ENCODE peak calls at places on chromosomes 6 and 20, in seven cellular contexts. G, O, B, S, Z, D and L are unnamed samples.

GRCh38 chr6:79158856-79159516 is 75.5 kb downstream of the HMGN3 start:
- DNase-seq in G (no peak), O (peak; percentile 4), B (no peak), S (peak; percentile 3), Z (no peak), D (no peak), L (no peak)

GRCh38 chr6:33689879-33690278 is 21.6 kb downstream of the UQCC2 start:
- DNase-seq in G (no peak), O (peak; percentile 63), B (no peak), S (no peak), Z (peak; percentile 53), D (peak; percentile 76), L (no peak)

GRCh38 chr20:34065260-34065659 is 46.8 kb downstream of the EIF2S2 start:
- DNase-seq in G (no peak), O (peak; percentile 89), B (no peak), S (peak; percentile 73), Z (peak; percentile 81), D (peak; percentile 57), L (peak; percentile 65)

GRCh38 chr20:38192323-38192885 is 27.3 kb upstream of the TGM2 start:
- DNase-seq in G (no peak), O (no peak), B (no peak), S (no peak), Z (no peak), D (peak; percentile 18), L (no peak)

GRCh38 chr20:52593634-52594033 is 378.5 kb upstream of the TSHZ2 start:
- DNase-seq in G (no peak), O (no peak), B (no peak), S (peak; percentile 42), Z (no peak), D (no peak), L (peak; percentile 22)

GRCh38 chr20:5806457-5807263 is 56.5 kb downstream of the SHLD1 start:
- DNase-seq in G (no peak), O (peak; percentile 9), B (no peak), S (no peak), Z (no peak), D (no peak), L (no peak)

GRCh38 chr6:45969026-45969425 is 46.6 kb downstream of the CLIC5 start:
- DNase-seq in G (no peak), O (no peak), B (no peak), S (no peak), Z (no peak), D (no peak), L (no peak)

GRCh38 chr6:136344420-136344819 is 54.8 kb upstream of the BCLAF1 start:
- DNase-seq in G (no peak), O (no peak), B (no peak), S (peak; percentile 74), Z (peak; percentile 32), D (no peak), L (no peak)

GRCh38 chr6:23175391-23175790 is 606.0 kb downstream of the HDGFL1 start:
- DNase-seq in G (no peak), O (no peak), B (no peak), S (peak; percentile 55), Z (no peak), D (no peak), L (no peak)

GRCh38 chr6:21355638-21356037 is 237.9 kb upstream of the SOX4 start:
- DNase-seq in G (no peak), O (no peak), B (no peak), S (no peak), Z (no peak), D (no peak), L (no peak)

GRCh38 chr6:149454405-149454848 is 30.4 kb downstream of the ZC3H12D start:
- DNase-seq in G (no peak), O (peak; percentile 77), B (no peak), S (peak; percentile 77), Z (peak; percentile 96), D (peak; percentile 96), L (peak; percentile 97)

GRCh38 chr20:53154540-53154939 is 182.4 kb downstream of the TSHZ2 start:
- DNase-seq in G (no peak), O (no peak), B (no peak), S (no peak), Z (no peak), D (no peak), L (no peak)

GRCh38 chr6:45420083-45420908 is 42.6 kb upstream of the SUPT3H start:
- DNase-seq in G (no peak), O (peak; percentile 65), B (peak; percentile 36), S (peak; percentile 72), Z (peak; percentile 57), D (no peak), L (no peak)

GRCh38 chr6:135052939-135053338 is 1.7 kb downstream of the HBS1L start:
- DNase-seq in G (no peak), O (peak; percentile 16), B (no peak), S (no peak), Z (peak; percentile 7), D (no peak), L (no peak)

GRCh38 chr6:32147401-32148132 is 4.2 kb downstream of the PRRT1 start:
- DNase-seq in G (no peak), O (no peak), B (no peak), S (no peak), Z (no peak), D (peak; percentile 55), L (no peak)

GRCh38 chr20:18738055-18738454 is 75.5 kb upstream of the SCP2D1 start:
- DNase-seq in G (no peak), O (peak; percentile 5), B (peak; percentile 3), S (peak; percentile 34), Z (no peak), D (no peak), L (peak; percentile 24)